ENCODE peak calls at places on chromosomes 3 and 15, in nine cellular contexts. S, Y, P, Q, H, K, G, B and V are unnamed samples. For H3K4me1 and H3K9me3, the result is how much of the 10 kb centered on the place peaks cover.

GRCh38 chr15:83323296-83323711 is 38.8 kb upstream of the BNC1 start:
- DNase-seq in S (no peak), Y (no peak), P (no peak), Q (no peak), H (no peak), K (no peak), G (no peak), B (no peak), V (no peak)

GRCh38 chr15:39453500-39454073 is 127.3 kb upstream of the THBS1 start:
- DNase-seq in S (no peak), Y (no peak), P (no peak), Q (no peak), H (no peak), K (no peak), G (no peak), B (no peak), V (no peak)

GRCh38 chr15:53693729-53694533 is 65.5 kb downstream of the WDR72 start:
- DNase-seq in S (no peak), Y (no peak), P (no peak), Q (no peak), H (no peak), K (no peak), G (peak), B (peak), V (peak)

GRCh38 chr15:50256188-50257041 is 9.1 kb downstream of the HDC start:
- DNase-seq in S (peak), Y (no peak), P (no peak), Q (no peak), H (no peak), K (no peak), G (no peak), B (no peak), V (no peak)

GRCh38 chr3:168097381-168097780 is 1.7 kb upstream of the GOLIM4 start:
- DNase-seq in S (no peak), Y (no peak), P (no peak), Q (no peak), H (no peak), K (no peak), G (no peak), B (no peak), V (no peak)

GRCh38 chr3:30263921-30264313 is 342.5 kb upstream of the TGFBR2 start:
- DNase-seq in S (no peak), Y (no peak), P (no peak), Q (no peak), H (no peak), K (no peak), G (no peak), B (no peak), V (no peak)

GRCh38 chr3:157261000-157261399 is 101.1 kb upstream of the CCNL1 start:
- DNase-seq in S (no peak), Y (no peak), P (no peak), Q (no peak), H (no peak), K (no peak), G (no peak), B (no peak), V (peak)

GRCh38 chr3:101479022-101479421 is 34.0 kb downstream of the SENP7 start:
- DNase-seq in S (no peak), Y (no peak), P (no peak), Q (no peak), H (no peak), K (no peak), G (no peak), B (no peak), V (no peak)

GRCh38 chr3:185981621-185982020 is 43.8 kb upstream of the TRA2B start:
- DNase-seq in S (no peak), Y (no peak), P (no peak), Q (no peak), H (no peak), K (no peak), G (no peak), B (no peak), V (no peak)

GRCh38 chr3:152260026-152260425 is 8.7 kb upstream of the MBNL1 start:
- DNase-seq in S (no peak), Y (no peak), P (no peak), Q (no peak), H (no peak), K (no peak), G (no peak), B (no peak), V (peak)

GRCh38 chr3:192408721-192409151 is 318.6 kb downstream of the FGF12 start:
- DNase-seq in S (no peak), Y (no peak), P (peak), Q (no peak), H (no peak), K (peak), G (no peak), B (no peak), V (peak)

GRCh38 chr3:136381051-136381450 is 130.9 kb downstream of the PCCB start:
- DNase-seq in S (no peak), Y (no peak), P (no peak), Q (no peak), H (no peak), K (no peak), G (no peak), B (no peak), V (no peak)

GRCh38 chr3:47004369-47005211 is 25.1 kb downstream of the NBEAL2 start:
- DNase-seq in S (no peak), Y (peak), P (peak), Q (no peak), H (peak), K (no peak), G (peak), B (peak), V (no peak)

GRCh38 chr3:128188958-128189357 is 35.7 kb downstream of the EEFSEC start:
- DNase-seq in S (no peak), Y (no peak), P (no peak), Q (peak), H (no peak), K (no peak), G (no peak), B (no peak), V (no peak)

GRCh38 chr3:73520931-73521461 is 103.7 kb downstream of the PDZRN3 start:
- DNase-seq in S (no peak), Y (no peak), P (peak), Q (peak), H (peak), K (no peak), G (peak), B (no peak), V (peak)

GRCh38 chr3:97306226-97306625 is 458.3 kb upstream of the ARL6 start:
- DNase-seq in S (no peak), Y (no peak), P (no peak), Q (no peak), H (no peak), K (peak), G (no peak), B (no peak), V (no peak)

GRCh38 chr3:136336329-136337100 is 86.4 kb downstream of the PCCB start:
- DNase-seq in S (no peak), Y (no peak), P (no peak), Q (no peak), H (no peak), K (no peak), G (no peak), B (no peak), V (no peak)

GRCh38 chr15:31347067-31347975 is 20.7 kb downstream of the KLF13 start:
- DNase-seq in S (no peak), Y (no peak), P (no peak), Q (no peak), H (no peak), K (no peak), G (no peak), B (peak), V (no peak)

GRCh38 chr3:172341482-172342059 is 106.7 kb downstream of the GHSR start:
- DNase-seq in S (peak), Y (no peak), P (no peak), Q (no peak), H (no peak), K (no peak), G (no peak), B (no peak), V (peak)

GRCh38 chr3:172342097-172342659 is 106.1 kb downstream of the GHSR start:
- DNase-seq in S (no peak), Y (no peak), P (no peak), Q (no peak), H (no peak), K (no peak), G (no peak), B (no peak), V (no peak)

GRCh38 chr3:172343117-172343516 is 105.1 kb downstream of the GHSR start:
- DNase-seq in S (no peak), Y (no peak), P (no peak), Q (no peak), H (no peak), K (no peak), G (no peak), B (no peak), V (no peak)

GRCh38 chr3:172343979-172344378 is 104.3 kb downstream of the GHSR start:
- DNase-seq in S (no peak), Y (no peak), P (no peak), Q (no peak), H (no peak), K (no peak), G (no peak), B (no peak), V (no peak)

GRCh38 chr3:172339892-172340291 is 108.4 kb downstream of the GHSR start:
- DNase-seq in S (no peak), Y (no peak), P (no peak), Q (no peak), H (no peak), K (no peak), G (no peak), B (no peak), V (no peak)
- TF ChIP-seq CTCF in S (no peak), Y (no peak), P (no peak), Q (no peak), H (no peak), K (no peak), G (no peak), B (no peak), V (no peak)

DNA sequence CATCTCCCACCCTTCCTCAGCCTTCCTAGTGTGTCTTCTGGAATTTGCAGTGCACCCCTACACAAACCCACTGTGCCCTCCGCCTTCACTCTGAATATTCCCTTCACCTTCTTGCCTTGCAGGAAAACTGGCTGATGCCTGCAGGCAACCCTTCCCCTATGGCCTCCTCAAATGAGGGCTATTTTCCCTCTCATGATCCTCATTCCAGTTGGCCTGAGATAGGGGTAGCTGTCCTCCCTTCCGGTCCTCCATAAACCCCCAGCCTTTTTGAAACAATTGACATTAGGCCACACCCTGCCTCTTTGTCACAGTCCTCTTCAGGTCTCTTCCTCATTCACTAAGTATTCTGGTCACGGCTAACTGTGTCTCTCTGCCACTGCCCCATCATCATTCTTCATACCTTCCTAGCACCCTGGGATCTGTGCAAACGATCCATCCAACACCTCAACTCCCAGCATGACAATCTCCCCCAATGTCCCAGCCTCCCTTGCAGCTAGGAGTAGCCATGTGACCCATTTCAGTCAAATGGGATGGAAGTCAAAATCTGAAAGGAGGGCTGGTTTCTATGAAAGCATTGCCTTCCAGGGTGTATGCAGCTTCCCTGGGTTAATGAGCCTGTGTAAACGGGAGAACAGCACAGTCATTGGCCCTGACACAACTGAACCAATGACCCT is 8.5 kb upstream of the TICRR start:
- DNase-seq in S (no peak), Y (no peak), P (no peak), Q (no peak), H (no peak), K (no peak), G (no peak), B (no peak), V (no peak)
- H3K4me1 ChIP-seq in S (under half), Y (under half), P (under half), Q (under half), H (under half), K (under half), G (under half), B (under half), V (under half)

GRCh38 chr3:163129287-163129686 is 1632.7 kb downstream of the OTOL1 start:
- DNase-seq in S (no peak), Y (no peak), P (no peak), Q (no peak), H (no peak), K (no peak), G (no peak), B (no peak), V (no peak)
- H3K9me3 ChIP-seq in S (under half), Y (under half), P (under half), Q (under half), H (under half), K (under half), G (under half), B (under half), V (under half)

GRCh38 chr3:127056281-127056680 is 73.4 kb downstream of the PLXNA1 start:
- DNase-seq in S (no peak), Y (peak), P (peak), Q (no peak), H (no peak), K (no peak), G (no peak), B (peak), V (no peak)

GRCh38 chr3:127056976-127057375 is 74.1 kb downstream of the PLXNA1 start:
- DNase-seq in S (no peak), Y (no peak), P (no peak), Q (no peak), H (no peak), K (no peak), G (no peak), B (no peak), V (no peak)

GRCh38 chr3:127062926-127063325 is 80.0 kb downstream of the PLXNA1 start:
- DNase-seq in S (no peak), Y (peak), P (peak), Q (no peak), H (no peak), K (no peak), G (no peak), B (peak), V (no peak)

GRCh38 chr3:127061641-127062040 is 78.7 kb downstream of the PLXNA1 start:
- DNase-seq in S (no peak), Y (peak), P (peak), Q (no peak), H (no peak), K (peak), G (no peak), B (peak), V (no peak)

DNA sequence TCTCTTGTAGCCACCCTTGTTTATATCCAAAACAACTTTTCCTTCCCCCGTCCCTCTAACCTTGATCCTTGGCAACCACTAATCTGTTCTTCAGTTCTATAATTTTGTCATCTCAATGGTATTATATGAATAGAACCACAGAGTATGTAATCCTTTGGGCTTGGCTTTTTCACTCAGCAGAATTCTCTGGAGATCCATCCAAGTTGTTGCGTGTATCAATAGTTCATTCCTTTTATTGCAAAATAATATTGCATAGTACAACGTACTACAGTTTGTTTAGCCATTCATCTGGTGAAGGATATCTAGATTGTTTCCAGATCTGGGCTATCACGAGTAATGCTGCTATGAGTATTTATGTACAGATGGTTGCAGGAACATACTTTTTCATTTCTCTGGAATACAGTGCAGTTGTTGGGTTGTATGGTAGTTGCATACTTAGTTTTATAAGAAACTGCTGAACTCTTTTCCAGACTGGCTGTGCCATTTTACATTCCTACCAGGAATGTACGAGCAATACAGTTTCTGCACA is 76.2 kb downstream of the PLXNA1 start:
- DNase-seq in S (no peak), Y (no peak), P (no peak), Q (no peak), H (no peak), K (no peak), G (no peak), B (no peak), V (no peak)
- TF ChIP-seq CTCF in S (no peak), Y (no peak), P (no peak), Q (no peak), H (no peak), K (no peak), G (no peak), B (no peak), V (no peak)

DNA sequence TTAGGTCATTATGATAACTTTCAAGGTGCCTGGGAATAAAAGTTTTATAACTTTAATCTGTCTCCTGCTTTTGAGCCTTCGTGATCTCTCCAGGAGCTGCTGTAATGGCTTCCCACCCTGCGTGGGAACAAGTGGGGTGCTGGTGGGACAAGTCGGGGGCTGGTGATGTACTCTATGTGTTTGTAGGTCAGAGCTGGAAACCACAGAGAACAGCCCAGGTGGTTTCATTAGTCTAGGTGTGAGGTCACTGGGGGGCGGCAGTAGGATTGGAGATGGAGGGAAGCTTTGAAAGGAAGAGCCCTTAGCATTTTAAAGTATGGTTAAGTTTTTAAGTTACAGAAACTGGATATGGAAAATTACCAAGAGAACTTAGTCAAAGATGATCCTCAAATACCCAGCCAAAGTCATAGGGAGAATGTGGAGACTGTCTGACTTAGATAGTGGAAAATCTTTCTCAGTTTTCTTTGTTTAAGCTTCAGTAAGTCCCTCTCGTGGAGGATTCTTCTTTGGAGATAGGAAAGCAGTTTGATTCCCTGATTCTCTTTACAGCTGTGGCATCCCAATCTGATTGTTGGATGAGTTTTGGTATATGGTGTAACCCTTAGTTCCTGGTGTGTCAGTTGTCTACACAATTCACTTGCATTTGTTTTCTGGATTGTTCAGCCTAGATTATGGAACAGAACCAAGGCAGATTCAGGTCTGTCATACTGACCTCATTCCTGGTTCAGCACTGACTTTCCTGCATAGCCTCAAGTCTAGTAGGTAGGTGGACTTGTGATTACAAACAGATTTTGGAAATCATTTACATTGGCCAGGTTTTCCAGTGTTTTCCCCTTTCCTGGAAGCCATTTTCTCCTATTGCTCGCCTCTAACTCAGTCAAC is 115.6 kb downstream of the FNDC3B start:
- DNase-seq in S (no peak), Y (no peak), P (no peak), Q (no peak), H (no peak), K (peak), G (no peak), B (no peak), V (no peak)
- H3K4me1 ChIP-seq in S (under half), Y (under half), P (half or more), Q (under half), H (under half), K (under half), G (under half), B (half or more), V (under half)

GRCh38 chr15:100275641-100276040 is 66.1 kb downstream of the ADAMTS17 start:
- DNase-seq in S (no peak), Y (no peak), P (no peak), Q (no peak), H (no peak), K (no peak), G (no peak), B (no peak), V (no peak)

GRCh38 chr15:100277087-100277855 is 64.5 kb downstream of the ADAMTS17 start:
- DNase-seq in S (no peak), Y (no peak), P (no peak), Q (no peak), H (no peak), K (no peak), G (no peak), B (no peak), V (no peak)

GRCh38 chr15:100279446-100279845 is 62.3 kb downstream of the ADAMTS17 start:
- DNase-seq in S (no peak), Y (no peak), P (no peak), Q (no peak), H (no peak), K (no peak), G (no peak), B (no peak), V (peak)

GRCh38 chr15:100278596-100279380 is 63.0 kb downstream of the ADAMTS17 start:
- DNase-seq in S (no peak), Y (no peak), P (no peak), Q (no peak), H (no peak), K (no peak), G (no peak), B (no peak), V (no peak)

DNA sequence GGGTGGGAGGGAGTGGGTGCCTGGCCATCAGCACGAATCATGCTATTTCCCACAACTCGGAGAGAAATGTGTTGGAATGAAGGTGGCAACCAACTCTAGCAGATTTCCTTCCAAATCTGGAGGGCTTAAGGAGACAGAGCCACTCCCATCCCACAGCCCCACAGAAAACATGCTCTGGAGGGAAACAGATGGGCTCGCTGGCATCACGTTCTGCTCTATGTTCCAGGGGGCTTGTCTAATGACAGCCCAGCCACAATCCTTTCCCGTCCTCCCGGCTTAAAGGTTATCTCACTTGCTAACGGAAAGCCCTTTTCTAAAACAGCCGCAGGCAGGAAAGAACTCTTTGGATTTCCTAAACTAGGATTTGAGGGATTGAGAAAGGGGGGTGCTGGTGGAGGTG is 65.3 kb downstream of the ADAMTS17 start:
- DNase-seq in S (no peak), Y (no peak), P (no peak), Q (no peak), H (no peak), K (no peak), G (no peak), B (no peak), V (peak)
- H3K9me3 ChIP-seq in S (under half), Y (under half), P (under half), Q (under half), H (under half), K (under half), G (under half), B (under half), V (under half)